ENCODE peak calls at places on chromosomes 5 and 9, in eight cellular contexts. P is HepG2, Y is heart left ventricle, W is transverse colon, Q is body of pancreas, E is right lobe of liver, V is Peyer's patch, C is uterus. Z is an unnamed sample. For H3K36me3, the result is how much of the 10 kb centered on the place peaks cover.

GRCh38 chr5:82168294-82168693 is 109.9 kb downstream of the RPS23 start:
- DNase-seq in V (no peak), Q (no peak), W (no peak), Y (no peak), C (no peak), E (no peak), P (no peak), Z (no peak)

GRCh38 chr5:112208699-112209615 is 210.1 kb downstream of the EPB41L4A start:
- DNase-seq in W (no peak), Q (no peak), C (no peak), E (no peak), P (no peak), V (no peak), Y (no peak), Z (no peak)

GRCh38 chr5:120155873-120156272 is 308.2 kb upstream of the PRR16 start:
- DNase-seq in V (no peak), E (no peak), Q (no peak), C (no peak), W (no peak), Y (no peak), P (peak), Z (no peak)

GRCh38 chr5:157558681-157559080 is 16.9 kb downstream of the ADAM19 start:
- DNase-seq in Y (no peak), Q (no peak), P (no peak), E (no peak), V (no peak), C (no peak), W (no peak), Z (no peak)

GRCh38 chr5:59698774-59699173 is 194.8 kb downstream of the PDE4D start:
- DNase-seq in V (no peak), C (no peak), Y (no peak), W (no peak), E (no peak), P (no peak), Q (no peak), Z (no peak)

GRCh38 chr5:43007911-43008368 is 32.2 kb downstream of the ANXA2R start:
- DNase-seq in W (peak), E (peak), C (peak), V (peak), Q (no peak), P (peak), Y (peak), Z (peak)

GRCh38 chr9:136160321-136160938 is 41.8 kb upstream of the TMEM250 start:
- DNase-seq in C (no peak), W (no peak), E (peak), P (no peak), Q (no peak), V (no peak), Y (peak), Z (no peak)

GRCh38 chr9:109242751-109243150 is 75.7 kb upstream of the FRRS1L start:
- DNase-seq in W (no peak), Q (no peak), P (no peak), Y (no peak), V (no peak), C (no peak), E (no peak), Z (no peak)

GRCh38 chr5:168881427-168882149 is 302.4 kb upstream of the PANK3 start:
- DNase-seq in E (no peak), P (no peak), V (no peak), C (no peak), Q (no peak), W (no peak), Y (no peak), Z (no peak)

GRCh38 chr9:108789742-108790141 is 66.0 kb downstream of the ACTL7B start:
- DNase-seq in V (no peak), C (no peak), W (no peak), Q (no peak), E (no peak), P (no peak), Y (no peak), Z (no peak)

GRCh38 chr9:127539259-127539981 is 72.7 kb upstream of the STXBP1 start:
- DNase-seq in V (no peak), Q (no peak), C (no peak), Y (no peak), E (no peak), P (no peak), W (no peak), Z (no peak)

GRCh38 chr5:139105621-139106071 is 92.5 kb downstream of the SIL1 start:
- DNase-seq in V (no peak), P (no peak), W (no peak), C (no peak), Y (no peak), Q (no peak), E (no peak), Z (no peak)

GRCh38 chr5:177426566-177427210 is at the start of gene GRK6:
- DNase-seq in Q (peak), E (peak), P (no peak), W (peak), Y (peak), C (peak), V (peak), Z (peak)

GRCh38 chr5:79181419-79182022 is 54.4 kb upstream of the JMY start:
- DNase-seq in Q (no peak), C (no peak), Y (no peak), P (no peak), W (no peak), V (no peak), E (no peak), Z (no peak)

GRCh38 chr9:14670718-14671117 is 22.5 kb downstream of the ZDHHC21 start:
- DNase-seq in V (no peak), E (no peak), C (no peak), W (no peak), Q (no peak), P (no peak), Y (no peak), Z (no peak)

GRCh38 chr5:170293273-170293672 is 4.3 kb downstream of the LCP2 start:
- DNase-seq in C (no peak), Q (no peak), E (peak), W (peak), Y (peak), V (no peak), P (no peak), Z (no peak)

GRCh38 chr9:123335227-123335985 is 20.6 kb upstream of the CRB2 start:
- DNase-seq in V (no peak), E (no peak), Q (peak), P (no peak), C (no peak), W (no peak), Y (no peak), Z (no peak)

GRCh38 chr9:101796044-101796443 is 57.6 kb upstream of the GRIN3A start:
- DNase-seq in C (no peak), V (no peak), Q (no peak), P (no peak), Y (no peak), W (no peak), E (no peak), Z (no peak)

GRCh38 chr5:10528056-10528816 is 35.6 kb upstream of the ANKRD33B start:
- DNase-seq in Q (no peak), Y (no peak), C (no peak), W (no peak), E (no peak), V (no peak), P (no peak), Z (no peak)

GRCh38 chr9:127608104-127608966 is 3.7 kb upstream of the STXBP1 start:
- DNase-seq in W (peak), Y (peak), P (peak), V (peak), C (peak), E (peak), Q (peak), Z (peak)

GRCh38 chr9:116978155-116978554 is 291.1 kb downstream of the TRIM32 start:
- DNase-seq in P (no peak), V (no peak), Y (no peak), C (no peak), E (no peak), Q (no peak), W (no peak), Z (no peak)

GRCh38 chr5:34035732-34036131 is 7.3 kb downstream of the C1QTNF3 start:
- DNase-seq in C (no peak), Q (no peak), P (peak), W (no peak), E (no peak), V (no peak), Y (no peak), Z (no peak)

GRCh38 chr9:33139421-33140228 is 27.5 kb downstream of the B4GALT1 start:
- DNase-seq in W (peak), C (peak), Y (peak), P (peak), Q (peak), V (no peak), E (peak), Z (peak)

GRCh38 chr9:83327750-83328622 is 210.2 kb downstream of the FRMD3 start:
- DNase-seq in Y (no peak), C (no peak), V (no peak), P (no peak), E (no peak), Q (no peak), W (no peak), Z (no peak)

GRCh38 chr9:95003694-95004451 is 277.4 kb downstream of the AOPEP start:
- DNase-seq in W (peak), Y (peak), Q (peak), P (peak), V (peak), C (peak), E (peak), Z (peak)

GRCh38 chr9:5644522-5644921 is 15.6 kb downstream of the RIC1 start:
- DNase-seq in C (no peak), Q (no peak), W (no peak), E (no peak), Y (no peak), P (no peak), V (no peak), Z (no peak)

GRCh38 chr9:17330097-17330496 is 195.3 kb downstream of the CNTLN start:
- DNase-seq in V (no peak), P (no peak), E (no peak), C (no peak), Q (no peak), W (no peak), Y (no peak), Z (no peak)

GRCh38 chr5:20041326-20041977 is 53.5 kb upstream of the CDH18 start:
- DNase-seq in W (no peak), V (no peak), Y (no peak), E (no peak), C (no peak), Q (no peak), P (no peak), Z (no peak)
- H3K4me3 ChIP-seq in W (no peak), V (no peak), Y (no peak), E (no peak), C (no peak), Q (no peak), P (no peak), Z (no peak)

GRCh38 chr5:135365281-135365680 is 33.8 kb downstream of the MACROH2A1 start:
- DNase-seq in W (no peak), C (no peak), Q (no peak), E (no peak), Y (no peak), V (no peak), P (no peak), Z (no peak)
- TF ChIP-seq POLR2A in W (no peak), C (no peak), Q (no peak), E (no peak), Y (no peak), V (no peak), P (no peak), Z (no peak)

GRCh38 chr5:148397968-148398595 is 14.3 kb downstream of the FBXO38 start:
- DNase-seq in C (no peak), W (no peak), P (peak), V (no peak), Q (no peak), E (no peak), Y (no peak), Z (no peak)
- H3K36me3 ChIP-seq in C (under half), W (under half), P (under half), V (half or more), Q (under half), E (under half), Y (under half), Z (under half)

GRCh38 chr5:172187118-172188032 is 649 bp downstream of the STK10 start:
- DNase-seq in C (peak), Q (peak), E (peak), V (peak), P (peak), Y (peak), W (peak), Z (peak)

GRCh38 chr5:172186114-172186695 is 1.8 kb downstream of the STK10 start:
- DNase-seq in Y (no peak), Q (no peak), P (no peak), E (no peak), V (no peak), W (no peak), C (no peak), Z (no peak)

GRCh38 chr5:172183881-172184280 is 4.1 kb downstream of the STK10 start:
- DNase-seq in Y (no peak), E (no peak), V (no peak), Q (no peak), P (no peak), C (no peak), W (no peak), Z (no peak)

GRCh38 chr5:172182291-172182690 is 5.7 kb downstream of the STK10 start:
- DNase-seq in Y (no peak), P (no peak), E (no peak), C (no peak), W (no peak), V (no peak), Q (no peak), Z (no peak)

DNA sequence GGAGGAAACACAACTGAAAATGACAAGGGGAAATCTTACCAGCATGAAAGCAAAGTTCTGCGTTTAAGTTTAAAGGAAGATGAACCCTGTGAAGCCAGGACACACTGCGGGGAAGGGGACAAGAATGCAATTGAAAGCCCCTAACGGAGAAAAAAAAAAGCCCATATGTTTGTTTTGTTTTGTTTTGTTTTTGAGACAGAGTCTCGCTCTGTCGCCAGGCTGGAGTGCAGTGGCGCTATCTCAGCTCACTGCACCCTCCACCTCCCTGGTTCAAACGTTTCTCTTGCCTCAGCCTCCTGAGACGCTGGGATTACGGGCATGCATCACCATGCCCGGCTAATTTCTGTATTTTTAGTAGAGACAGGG is 2.9 kb downstream of the STK10 start:
- DNase-seq in E (no peak), W (no peak), Q (no peak), V (no peak), C (no peak), P (no peak), Y (no peak), Z (no peak)
- H3K4me3 ChIP-seq in E (peak), W (peak), Q (no peak), V (peak), C (no peak), P (no peak), Y (peak), Z (no peak)

Z was measured in ovary.